ENCODE peak calls at places on chromosomes 16 and 17, in seven cellular contexts. F, R, G, D, K, J and T are unnamed samples.
A peak's percentile ranks its signal among the peaks of the same experiment; 100 is the strongest.

GRCh38 chr17:40915199-40915661 is 22.2 kb downstream of the KRT23 start:
- DNase-seq in F (no peak), K (no peak), D (peak; percentile 95), G (peak; percentile 49), J (no peak), R (no peak), T (no peak)

GRCh38 chr16:22123146-22123545 is 30.8 kb downstream of the VWA3A start:
- DNase-seq in F (no peak), D (peak; percentile 10), G (no peak), K (no peak), R (no peak), J (no peak), T (peak; percentile 23)

GRCh38 chr16:8948831-8949230 is 14.9 kb downstream of the USP7 start:
- DNase-seq in D (no peak), F (no peak), J (no peak), K (no peak), G (no peak), R (no peak), T (no peak)

GRCh38 chr17:42325026-42325425 is 36.7 kb downstream of the STAT5A start:
- DNase-seq in G (peak; percentile 54), D (peak; percentile 79), K (peak; percentile 67), R (no peak), J (no peak), F (no peak), T (no peak)

GRCh38 chr17:44794699-44795413 is 35.2 kb downstream of the GJC1 start:
- DNase-seq in F (no peak), K (no peak), R (no peak), J (no peak), G (no peak), D (peak; percentile 94), T (no peak)

GRCh38 chr16:50478021-50478772 is 70.0 kb upstream of the NKD1 start:
- DNase-seq in R (no peak), J (no peak), G (no peak), D (no peak), K (no peak), F (no peak), T (no peak)

GRCh38 chr16:85199069-85199725 is 86.9 kb upstream of the CIBAR2 start:
- DNase-seq in F (no peak), R (no peak), G (no peak), D (no peak), K (no peak), J (no peak), T (no peak)

GRCh38 chr16:85029413-85029794 is 1.8 kb downstream of the KIAA0513 start:
- DNase-seq in R (no peak), J (no peak), F (no peak), D (peak; percentile 69), G (peak; percentile 69), K (peak; percentile 73), T (no peak)

GRCh38 chr17:48469227-48469626 is 39.2 kb upstream of the SKAP1 start:
- DNase-seq in G (no peak), K (no peak), J (no peak), F (no peak), R (no peak), D (no peak), T (no peak)

GRCh38 chr17:31535581-31535981 is 144.1 kb downstream of the RAB11FIP4 start:
- DNase-seq in D (no peak), R (no peak), J (no peak), G (no peak), F (no peak), K (no peak), T (no peak)

GRCh38 chr17:9529033-9529748 is 46.4 kb downstream of the STX8 start:
- DNase-seq in F (no peak), R (no peak), G (peak; percentile 11), J (no peak), K (no peak), D (peak; percentile 60), T (no peak)

GRCh38 chr17:9522074-9522473 is 53.5 kb downstream of the STX8 start:
- DNase-seq in G (peak; percentile 62), D (peak; percentile 70), K (peak; percentile 16), R (no peak), F (peak; percentile 19), J (peak; percentile 30), T (peak; percentile 25)

GRCh38 chr16:2473999-2474876 is 689 bp upstream of the TBC1D24 start:
- DNase-seq in D (no peak), R (peak; percentile 69), F (peak; percentile 60), K (no peak), G (peak; percentile 84), J (peak; percentile 45), T (peak; percentile 44)

GRCh38 chr16:9091867-9092281 is 430 bp downstream of the HAPSTR1 start:
- DNase-seq in J (peak; percentile 28), R (peak; percentile 74), K (peak; percentile 37), F (peak; percentile 45), D (no peak), G (peak; percentile 60), T (peak; percentile 27)

GRCh38 chr17:68460715-68461114 is 3.4 kb upstream of the WIPI1 start:
- DNase-seq in G (no peak), J (no peak), F (no peak), R (no peak), K (no peak), D (no peak), T (no peak)

GRCh38 chr17:71458322-71458721 is 662.5 kb upstream of the SOX9 start:
- DNase-seq in K (no peak), G (no peak), R (no peak), D (no peak), F (no peak), J (no peak), T (no peak)

GRCh38 chr17:71455219-71455618 is 665.6 kb upstream of the SOX9 start:
- DNase-seq in D (no peak), K (no peak), F (no peak), R (no peak), G (no peak), J (no peak), T (no peak)

GRCh38 chr17:71464241-71464640 is 656.6 kb upstream of the SOX9 start:
- DNase-seq in G (no peak), J (no peak), R (no peak), K (no peak), F (no peak), D (no peak), T (no peak)

GRCh38 chr17:71461504-71462197 is 659.2 kb upstream of the SOX9 start:
- DNase-seq in J (no peak), D (no peak), F (no peak), G (no peak), R (no peak), K (no peak), T (peak; percentile 8)

GRCh38 chr17:71460943-71461342 is 659.9 kb upstream of the SOX9 start:
- DNase-seq in F (peak; percentile 44), D (peak; percentile 45), K (no peak), R (no peak), G (peak; percentile 54), J (peak; percentile 42), T (peak; percentile 30)
- TF ChIP-seq CTCF in F (peak; percentile 21), D (peak; percentile 52), K (no peak), R (peak; percentile 61), G (peak; percentile 55), J (peak; percentile 56), T (peak; percentile 47)

GRCh38 chr17:29090746-29091395 is 47.9 kb downstream of the PIPOX start:
- DNase-seq in G (no peak), D (no peak), F (no peak), J (no peak), R (peak; percentile 37), K (no peak), T (peak; percentile 62)
- TF ChIP-seq CTCF in G (no peak), D (no peak), F (no peak), J (no peak), R (no peak), K (no peak), T (peak; percentile 63)

GRCh38 chr17:80036715-80037477 is 454 bp downstream of the CCDC40 start:
- DNase-seq in G (peak; percentile 71), R (no peak), J (peak; percentile 51), D (no peak), K (no peak), F (no peak), T (peak; percentile 88)

GRCh38 chr17:80034977-80035686 is 540 bp downstream of the TBC1D16 start:
- DNase-seq in K (no peak), J (peak; percentile 39), F (peak; percentile 14), R (no peak), D (peak; percentile 41), G (peak; percentile 47), T (no peak)

GRCh38 chr17:80035687-80035936 is at the start of gene TBC1D16:
- DNase-seq in R (no peak), D (no peak), K (no peak), F (no peak), G (peak; percentile 93), J (no peak), T (no peak)

GRCh38 chr17:80034654-80034976 is 1.1 kb downstream of the TBC1D16 start:
- DNase-seq in D (no peak), G (no peak), R (peak; percentile 33), J (no peak), K (no peak), F (no peak), T (no peak)

DNA sequence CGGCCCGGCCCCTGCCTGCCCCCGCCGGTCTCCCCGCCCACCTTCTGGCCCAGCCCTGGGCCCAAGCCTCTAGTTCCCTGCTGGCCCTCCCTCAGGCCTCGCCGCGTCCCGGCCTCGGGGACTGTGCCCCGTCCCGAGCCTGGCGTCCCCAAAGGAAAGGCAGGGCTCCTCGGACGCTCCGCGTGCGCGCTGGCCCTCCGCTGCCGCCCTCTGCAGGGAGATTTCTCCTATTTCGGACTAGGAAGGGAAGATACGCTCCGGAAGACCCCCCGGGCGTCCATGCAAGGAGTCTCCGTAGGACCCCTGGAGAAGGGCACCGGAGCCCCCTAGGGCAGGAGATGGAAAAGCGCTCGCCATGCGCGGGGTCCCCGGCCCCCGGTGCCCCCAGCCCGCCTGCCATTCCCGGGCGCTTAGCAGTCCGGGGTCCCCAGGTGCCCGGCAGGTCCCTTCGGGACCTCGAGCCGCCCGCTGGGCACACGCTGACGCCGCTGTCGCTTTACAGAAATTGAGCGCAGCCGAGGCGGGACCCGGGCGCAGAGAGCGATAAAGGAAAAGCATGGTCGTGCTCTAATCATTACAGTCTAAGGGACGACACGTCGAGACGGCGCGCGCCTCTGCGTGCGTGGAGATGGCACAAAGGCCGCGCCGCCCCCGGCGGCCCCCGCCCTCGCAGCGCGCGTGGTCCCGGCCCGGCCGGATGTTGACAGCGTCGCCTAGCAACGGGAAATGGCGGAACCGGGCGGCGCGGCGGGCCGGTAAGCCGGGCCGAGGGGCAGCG is at the start of gene CCDC40:
- DNase-seq in D (peak; percentile 58), J (peak; percentile 85), G (peak; percentile 94), K (peak; percentile 82), R (peak; percentile 93), F (peak; percentile 91), T (peak; percentile 93)
- TF ChIP-seq CTCF in D (no peak), J (no peak), G (peak; percentile 28), K (no peak), R (no peak), F (no peak), T (peak; percentile 3)

GRCh38 chr17:57906910-57907309 is 48.3 kb downstream of the CUEDC1 start:
- DNase-seq in D (no peak), R (no peak), J (no peak), F (no peak), K (no peak), G (no peak), T (peak; percentile 62)
- TF ChIP-seq CTCF in D (no peak), R (no peak), J (peak; percentile 27), F (no peak), K (no peak), G (no peak), T (peak; percentile 48)

GRCh38 chr17:61579961-61580360 is 11.1 kb downstream of the NACA2 start:
- DNase-seq in J (no peak), F (no peak), R (no peak), D (no peak), G (peak; percentile 58), K (no peak), T (peak; percentile 83)
- TF ChIP-seq CTCF in J (no peak), F (no peak), R (no peak), D (no peak), G (peak; percentile 38), K (no peak), T (peak; percentile 87)

GRCh38 chr16:88773812-88774291 is 11.2 kb downstream of the PIEZO1 start:
- DNase-seq in K (no peak), J (no peak), F (peak; percentile 54), R (no peak), D (peak; percentile 79), G (peak; percentile 89), T (peak; percentile 86)
- TF ChIP-seq CTCF in K (no peak), J (no peak), F (no peak), R (no peak), D (no peak), G (no peak), T (no peak)